ENCODE peak calls at places on chromosomes 16 and 17, in four cellular contexts. Q is lower lobe of right lung, W is uterus, H is lung. R is an unnamed sample. For H3K4me1, the result is how much of the 10 kb centered on the place peaks cover.

GRCh38 chr17:16491131-16491702 is 776 bp downstream of the LRRC75A start:
- DNase-seq in Q (no peak), W (no peak), H (no peak), R (no peak)

GRCh38 chr16:23508589-23509440 is 1.5 kb downstream of the GGA2 start:
- DNase-seq in Q (no peak), W (no peak), H (no peak), R (no peak)

GRCh38 chr16:89256651-89257254 is 39.2 kb downstream of the ZNF778 start:
- DNase-seq in Q (peak), W (no peak), H (peak), R (no peak)

GRCh38 chr16:52812945-52813556 is 239.6 kb downstream of the CHD9NB start:
- DNase-seq in Q (no peak), W (no peak), H (no peak), R (no peak)

GRCh38 chr16:3938843-3939624 is 58.5 kb upstream of the CREBBP start:
- DNase-seq in Q (peak), W (peak), H (no peak), R (peak)

GRCh38 chr17:81391964-81392908 is 3.0 kb upstream of the BAHCC1 start:
- DNase-seq in Q (peak), W (peak), H (no peak), R (no peak)

GRCh38 chr17:47287068-47287467 is 33.4 kb downstream of the ITGB3 start:
- DNase-seq in Q (no peak), W (no peak), H (no peak), R (no peak)

GRCh38 chr16:30903596-30903995 is 7.2 kb downstream of the CTF1 start:
- DNase-seq in Q (peak), W (no peak), H (no peak), R (no peak)

GRCh38 chr16:15597135-15597534 is 45.8 kb downstream of the MARF1 start:
- DNase-seq in Q (no peak), W (no peak), H (no peak), R (no peak)

GRCh38 chr17:78120971-78121800 is 7.4 kb downstream of the TMC6 start:
- DNase-seq in Q (no peak), W (no peak), H (no peak), R (no peak)

GRCh38 chr16:89599451-89599858 is 14.0 kb upstream of the DPEP1 start:
- DNase-seq in Q (no peak), W (no peak), H (no peak), R (no peak)

GRCh38 chr17:29283496-29283895 is 10.5 kb downstream of the NUFIP2 start:
- DNase-seq in Q (no peak), W (no peak), H (no peak), R (no peak)
- H3K4me1 ChIP-seq in Q (under half), W (under half), H (under half), R (under half)

GRCh38 chr17:74760404-74761105 is 12.1 kb downstream of the NHERF1 start:
- DNase-seq in Q (no peak), W (no peak), H (no peak), R (no peak)

GRCh38 chr17:74763565-74764387 is 12.4 kb downstream of the NAT9 start:
- DNase-seq in Q (no peak), W (no peak), H (no peak), R (no peak)

GRCh38 chr17:74759941-74760340 is 11.5 kb downstream of the NHERF1 start:
- DNase-seq in Q (peak), W (no peak), H (peak), R (no peak)

GRCh38 chr17:74761419-74761818 is 13.0 kb downstream of the NHERF1 start:
- DNase-seq in Q (no peak), W (no peak), H (no peak), R (no peak)

DNA sequence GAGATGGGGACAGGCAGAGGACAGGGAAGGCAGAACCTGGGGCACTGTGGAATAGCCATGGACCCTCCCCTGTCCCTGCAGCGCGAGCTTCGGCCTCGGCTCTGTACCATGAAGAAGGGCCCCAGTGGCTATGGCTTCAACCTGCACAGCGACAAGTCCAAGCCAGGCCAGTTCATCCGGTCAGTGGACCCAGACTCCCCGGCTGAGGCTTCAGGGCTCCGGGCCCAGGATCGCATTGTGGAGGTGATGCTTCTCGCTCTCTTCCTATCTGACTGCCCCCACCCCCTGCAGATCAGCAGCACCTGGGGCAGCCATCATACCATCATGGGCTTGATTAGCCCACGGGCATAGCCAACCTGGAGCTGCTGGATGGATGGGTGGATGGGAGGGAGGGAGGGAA is 13.5 kb downstream of the NHERF1 start:
- DNase-seq in Q (no peak), W (no peak), H (no peak), R (no peak)
- H3K4me1 ChIP-seq in Q (under half), W (under half), H (under half), R (under half)

DNA sequence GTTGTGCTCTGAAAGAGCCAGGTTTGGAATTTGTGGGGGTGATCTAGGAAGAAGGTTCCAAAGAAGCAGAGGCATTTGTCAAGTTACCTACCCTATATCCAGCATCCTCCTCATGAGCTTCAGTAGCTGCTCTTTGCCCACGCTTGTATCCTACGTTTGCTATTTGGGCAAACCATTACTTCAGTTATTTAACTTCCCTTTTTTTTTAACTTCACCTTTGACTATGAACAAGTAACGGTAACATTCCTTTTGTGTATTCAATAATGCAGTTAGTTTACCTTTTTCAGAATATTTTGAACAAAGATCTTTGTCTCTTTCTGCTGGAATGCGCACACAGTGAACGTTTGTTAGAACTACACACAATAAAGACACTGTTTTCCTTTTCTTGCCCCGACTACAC is 41.5 kb downstream of the CYB5B start:
- DNase-seq in Q (no peak), W (no peak), H (no peak), R (no peak)
- H3K4me1 ChIP-seq in Q (under half), W (under half), H (under half), R (under half)

GRCh38 chr16:29826342-29826695 is 6.1 kb downstream of the MVP start:
- DNase-seq in Q (no peak), W (no peak), H (no peak), R (no peak)
- H3K4me1 ChIP-seq in Q (half or more), W (under half), H (under half), R (under half)

DNA sequence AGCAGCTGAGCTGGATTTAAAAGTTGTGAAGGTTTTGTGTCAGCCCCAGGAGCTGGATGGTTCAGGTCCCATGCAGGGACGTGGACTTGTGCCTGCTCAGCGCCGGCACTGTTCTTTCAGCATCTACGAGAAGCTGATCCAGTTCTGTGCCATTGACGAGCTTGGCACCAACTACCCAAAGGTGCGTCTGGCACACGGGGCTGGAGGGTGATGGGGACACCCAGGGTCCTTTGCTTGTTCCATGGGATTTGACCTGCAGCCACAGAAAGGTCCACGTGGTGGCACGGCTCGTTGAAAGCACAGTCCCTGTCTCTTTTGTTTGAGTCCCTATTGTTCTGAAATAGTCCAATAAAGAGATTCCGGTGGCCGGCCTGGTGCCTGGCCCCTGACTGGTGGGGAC is 18.1 kb upstream of the ITGB4 start:
- DNase-seq in Q (no peak), W (no peak), H (no peak), R (no peak)
- H3K4me1 ChIP-seq in Q (half or more), W (under half), H (under half), R (under half)

DNA sequence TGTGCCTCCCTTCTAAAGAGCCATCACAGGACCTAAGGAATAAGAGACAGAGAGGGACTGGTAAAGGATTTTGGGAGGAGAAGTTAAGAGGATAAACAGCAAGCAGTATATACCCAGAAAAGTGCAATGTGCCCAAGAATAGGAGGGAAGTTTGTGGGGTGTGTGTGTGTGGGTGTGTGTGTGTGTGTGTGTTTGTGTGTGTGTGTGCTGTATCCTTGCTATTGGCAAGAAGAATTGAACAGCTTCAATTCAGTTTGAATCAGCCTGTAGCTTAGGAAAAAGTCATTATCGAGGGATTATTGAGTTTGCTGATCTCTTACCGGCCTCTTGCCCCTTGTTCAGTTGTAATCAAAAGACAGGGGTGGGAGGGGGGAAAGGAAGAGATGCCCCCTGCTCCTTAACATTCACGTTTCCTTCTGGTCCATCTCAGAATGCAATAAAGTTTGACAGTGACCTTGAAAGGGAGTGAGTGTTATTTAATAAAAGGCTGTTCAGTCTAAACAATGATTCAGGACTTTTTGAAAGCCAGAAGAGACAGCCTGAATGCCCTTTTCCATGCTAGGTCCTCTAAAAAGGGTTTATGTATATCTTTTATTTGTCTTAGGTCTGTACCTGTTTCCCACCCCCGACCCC is 23.9 kb upstream of the MAPT start:
- DNase-seq in Q (no peak), W (no peak), H (no peak), R (no peak)
- H3K4me1 ChIP-seq in Q (under half), W (under half), H (under half), R (under half)

DNA sequence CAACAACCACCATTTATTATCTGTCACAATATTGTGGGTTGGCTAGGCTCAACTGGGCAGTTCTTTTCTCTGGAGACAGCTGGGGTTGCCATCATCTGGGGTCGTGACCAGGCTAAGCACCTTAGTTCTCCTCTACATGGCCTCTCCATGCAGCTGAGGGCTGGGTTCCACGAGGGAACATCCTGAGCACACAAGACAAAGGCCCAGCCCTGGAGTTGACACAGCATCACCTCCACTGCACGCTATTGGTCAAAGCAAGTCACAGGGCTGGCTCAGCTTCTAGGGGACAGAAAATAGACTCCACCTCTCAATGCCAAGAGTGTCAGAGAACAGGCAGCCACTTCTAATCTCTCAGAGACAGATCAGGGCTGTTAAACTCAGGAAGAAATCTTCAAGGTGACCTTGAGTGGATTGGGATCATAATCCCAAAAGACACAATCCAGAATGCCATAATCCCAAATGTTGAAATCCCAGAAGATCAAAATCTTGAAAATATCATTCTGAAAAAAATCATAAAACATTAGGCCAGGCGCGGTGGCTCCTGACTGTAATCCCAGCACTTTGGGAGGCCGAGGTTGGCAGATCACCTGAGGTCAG is 13.0 kb upstream of the USP10 start:
- DNase-seq in Q (no peak), W (no peak), H (no peak), R (no peak)
- H3K4me1 ChIP-seq in Q (under half), W (under half), H (under half), R (under half)

GRCh38 chr17:17693955-17694228 is 12.6 kb downstream of the RAI1 start:
- DNase-seq in Q (no peak), W (no peak), H (no peak), R (no peak)

GRCh38 chr17:17691468-17692263 is 10.4 kb downstream of the RAI1 start:
- DNase-seq in Q (no peak), W (no peak), H (no peak), R (no peak)

GRCh38 chr17:17692353-17693252 is 11.3 kb downstream of the RAI1 start:
- DNase-seq in Q (no peak), W (no peak), H (no peak), R (no peak)

GRCh38 chr17:17694229-17695081 is 13.2 kb downstream of the RAI1 start:
- DNase-seq in Q (peak), W (peak), H (peak), R (no peak)

GRCh38 chr17:17693253-17693954 is 12.1 kb downstream of the RAI1 start:
- DNase-seq in Q (peak), W (peak), H (peak), R (no peak)
- H3K4me1 ChIP-seq in Q (half or more), W (under half), H (under half), R (under half)